ENCODE peak calls at places on chromosomes 7 and 10, in eight cellular contexts. B, E, D, F, J, N, V and O are unnamed samples.

GRCh38 chr7:134701272-134701671 is 54.6 kb downstream of the BPGM start:
- DNase-seq in B (peak), E (peak), D (no peak), F (no peak), J (no peak), N (no peak), V (no peak), O (peak)

GRCh38 chr10:100670828-100671479 is 74.4 kb upstream of the PAX2 start:
- DNase-seq in B (no peak), E (no peak), D (no peak), F (no peak), J (peak), N (no peak), V (peak), O (peak)

GRCh38 chr10:93383562-93383981 is 98.6 kb downstream of the MYOF start:
- DNase-seq in B (peak), E (peak), D (no peak), F (no peak), J (no peak), N (no peak), V (peak), O (peak)

GRCh38 chr10:133457100-133457841 is 3.5 kb downstream of the SCART1 start:
- DNase-seq in B (no peak), E (no peak), D (no peak), F (no peak), J (no peak), N (peak), V (no peak), O (no peak)

GRCh38 chr10:28137907-28138880 is 139.3 kb upstream of the ODAD2 start:
- DNase-seq in B (no peak), E (peak), D (no peak), F (no peak), J (no peak), N (no peak), V (no peak), O (peak)

GRCh38 chr10:33661580-33662269 is 327.3 kb upstream of the NRP1 start:
- DNase-seq in B (peak), E (peak), D (no peak), F (peak), J (no peak), N (peak), V (no peak), O (peak)

GRCh38 chr10:19659920-19660655 is 156.1 kb upstream of the PLXDC2 start:
- DNase-seq in B (no peak), E (no peak), D (no peak), F (no peak), J (no peak), N (no peak), V (no peak), O (no peak)

GRCh38 chr7:123847868-123848267 is 2.9 kb downstream of the HYAL4 start:
- DNase-seq in B (no peak), E (no peak), D (no peak), F (no peak), J (no peak), N (no peak), V (no peak), O (peak)

GRCh38 chr10:75776738-75777504 is 345.5 kb downstream of the LRMDA start:
- DNase-seq in B (no peak), E (no peak), D (no peak), F (no peak), J (no peak), N (peak), V (no peak), O (no peak)

GRCh38 chr7:157623556-157623955 is 286.8 kb downstream of the DNAJB6 start:
- DNase-seq in B (no peak), E (no peak), D (no peak), F (no peak), J (no peak), N (no peak), V (no peak), O (no peak)

GRCh38 chr10:103534621-103535498 is 41.4 kb downstream of the NEURL1 start:
- DNase-seq in B (peak), E (no peak), D (no peak), F (no peak), J (no peak), N (no peak), V (peak), O (no peak)

GRCh38 chr7:2843711-2844152 is 376 bp downstream of the GNA12 start:
- DNase-seq in B (peak), E (no peak), D (no peak), F (no peak), J (peak), N (no peak), V (no peak), O (peak)

GRCh38 chr7:2140216-2140870 is 92.4 kb downstream of the MAD1L1 start:
- DNase-seq in B (peak), E (no peak), D (no peak), F (no peak), J (no peak), N (no peak), V (no peak), O (no peak)

GRCh38 chr7:89770156-89770555 is 384.1 kb upstream of the STEAP1 start:
- DNase-seq in B (no peak), E (no peak), D (no peak), F (no peak), J (no peak), N (no peak), V (no peak), O (no peak)

GRCh38 chr10:34969171-34969570 is 121.0 kb downstream of the CUL2 start:
- DNase-seq in B (no peak), E (no peak), D (no peak), F (no peak), J (no peak), N (no peak), V (no peak), O (no peak)

GRCh38 chr7:48299580-48300169 is 128.4 kb downstream of the ABCA13 start:
- DNase-seq in B (peak), E (peak), D (peak), F (peak), J (peak), N (peak), V (peak), O (peak)

GRCh38 chr10:15324611-15325010 is 46.5 kb downstream of the FAM171A1 start:
- DNase-seq in B (no peak), E (peak), D (no peak), F (no peak), J (no peak), N (no peak), V (no peak), O (no peak)

GRCh38 chr10:120453319-120453718 is 3.7 kb upstream of the PLPP4 start:
- DNase-seq in B (no peak), E (no peak), D (no peak), F (no peak), J (no peak), N (no peak), V (no peak), O (no peak)

GRCh38 chr7:91164531-91164930 is 99.7 kb upstream of the FZD1 start:
- DNase-seq in B (no peak), E (no peak), D (no peak), F (no peak), J (no peak), N (no peak), V (no peak), O (no peak)

GRCh38 chr7:100157334-100158228 is 942 bp downstream of the TRAPPC14 start:
- DNase-seq in B (peak), E (peak), D (no peak), F (no peak), J (peak), N (no peak), V (peak), O (peak)

GRCh38 chr7:139111147-139111546 is 1.6 kb upstream of the ZC3HAV1 start:
- DNase-seq in B (no peak), E (no peak), D (no peak), F (no peak), J (no peak), N (peak), V (no peak), O (no peak)

GRCh38 chr7:78296036-78296435 is 497.5 kb downstream of the PHTF2 start:
- DNase-seq in B (no peak), E (no peak), D (no peak), F (no peak), J (no peak), N (no peak), V (no peak), O (no peak)

GRCh38 chr7:47576031-47576908 is 5.6 kb downstream of the TNS3 start:
- DNase-seq in B (peak), E (peak), D (peak), F (no peak), J (no peak), N (peak), V (no peak), O (peak)

GRCh38 chr7:46071601-46072000 is 150.5 kb upstream of the IGFBP3 start:
- DNase-seq in B (peak), E (no peak), D (no peak), F (no peak), J (no peak), N (no peak), V (no peak), O (peak)

GRCh38 chr10:128803790-128804189 is 663.3 kb upstream of the MGMT start:
- DNase-seq in B (no peak), E (no peak), D (no peak), F (no peak), J (no peak), N (no peak), V (no peak), O (no peak)